ENCODE peak calls at places on chromosomes 16 and 17, in eight cellular contexts. One of them, this sample, is unnamed.
A peak's percentile ranks its signal among the peaks of the same experiment; 100 is the strongest.

GRCh38 chr16:71883193-71883848 is 661 bp downstream of the ZNF821 start:
- DNase-seq in PC-3: peak; percentile 30
- DNase-seq in activated CD4-positive, alpha-beta T cell treated with anti-CD3 and anti-CD28 coated beads, Interleukin-2, amount 10 ng/mL, durations not matched to agents 24 days and 14 days: peak; percentile 81
- DNase-seq in stimulated activated CD4-positive, alpha-beta T cell treated with anti-CD3 and anti-CD28 coated beads, Interleukin-12 subunit alpha, Interleukin-12 subunit beta, amount 100 ng/mL, for 4 hours: peak; percentile 62
- DNase-seq in NCI-H187: no peak
- DNase-seq in GM04503: no peak
- DNase-seq in activated naive CD8-positive, alpha-beta T cell treated with anti-CD3 and anti-CD28 coated beads, Interleukin-2, amount 50 U/mL, for 24 hours: peak; percentile 64
- DNase-seq in HCT116: no peak
- DNase-seq in this sample: no peak

GRCh38 chr16:73878616-73879015 is 418.0 kb upstream of the PSMD7 start:
- DNase-seq in PC-3: peak; percentile 62
- DNase-seq in activated CD4-positive, alpha-beta T cell treated with anti-CD3 and anti-CD28 coated beads, Interleukin-2, amount 10 ng/mL, durations not matched to agents 24 days and 14 days: no peak
- DNase-seq in stimulated activated CD4-positive, alpha-beta T cell treated with anti-CD3 and anti-CD28 coated beads, Interleukin-12 subunit alpha, Interleukin-12 subunit beta, amount 100 ng/mL, for 4 hours: no peak
- DNase-seq in NCI-H187: no peak
- DNase-seq in GM04503: peak; percentile 14
- DNase-seq in activated naive CD8-positive, alpha-beta T cell treated with anti-CD3 and anti-CD28 coated beads, Interleukin-2, amount 50 U/mL, for 24 hours: no peak
- DNase-seq in HCT116: peak; percentile 52
- DNase-seq in this sample: peak; percentile 21

GRCh38 chr16:88920618-88921602 is 54.5 kb upstream of the PABPN1L start:
- DNase-seq in PC-3: peak; percentile 37
- DNase-seq in activated CD4-positive, alpha-beta T cell treated with anti-CD3 and anti-CD28 coated beads, Interleukin-2, amount 10 ng/mL, durations not matched to agents 24 days and 14 days: peak; percentile 77
- DNase-seq in stimulated activated CD4-positive, alpha-beta T cell treated with anti-CD3 and anti-CD28 coated beads, Interleukin-12 subunit alpha, Interleukin-12 subunit beta, amount 100 ng/mL, for 4 hours: no peak
- DNase-seq in NCI-H187: no peak
- DNase-seq in GM04503: peak; percentile 13
- DNase-seq in activated naive CD8-positive, alpha-beta T cell treated with anti-CD3 and anti-CD28 coated beads, Interleukin-2, amount 50 U/mL, for 24 hours: no peak
- DNase-seq in HCT116: no peak
- DNase-seq in this sample: no peak

GRCh38 chr17:74616696-74617095 is 6.8 kb downstream of the CD300E start:
- DNase-seq in PC-3: no peak
- DNase-seq in activated CD4-positive, alpha-beta T cell treated with anti-CD3 and anti-CD28 coated beads, Interleukin-2, amount 10 ng/mL, durations not matched to agents 24 days and 14 days: no peak
- DNase-seq in stimulated activated CD4-positive, alpha-beta T cell treated with anti-CD3 and anti-CD28 coated beads, Interleukin-12 subunit alpha, Interleukin-12 subunit beta, amount 100 ng/mL, for 4 hours: no peak
- DNase-seq in NCI-H187: no peak
- DNase-seq in GM04503: no peak
- DNase-seq in activated naive CD8-positive, alpha-beta T cell treated with anti-CD3 and anti-CD28 coated beads, Interleukin-2, amount 50 U/mL, for 24 hours: no peak
- DNase-seq in HCT116: no peak
- DNase-seq in this sample: no peak

GRCh38 chr17:17837966-17838962 is 1.5 kb upstream of the SREBF1 start:
- DNase-seq in PC-3: peak; percentile 86
- DNase-seq in activated CD4-positive, alpha-beta T cell treated with anti-CD3 and anti-CD28 coated beads, Interleukin-2, amount 10 ng/mL, durations not matched to agents 24 days and 14 days: peak; percentile 75
- DNase-seq in stimulated activated CD4-positive, alpha-beta T cell treated with anti-CD3 and anti-CD28 coated beads, Interleukin-12 subunit alpha, Interleukin-12 subunit beta, amount 100 ng/mL, for 4 hours: no peak
- DNase-seq in NCI-H187: no peak
- DNase-seq in GM04503: no peak
- DNase-seq in activated naive CD8-positive, alpha-beta T cell treated with anti-CD3 and anti-CD28 coated beads, Interleukin-2, amount 50 U/mL, for 24 hours: no peak
- DNase-seq in HCT116: peak; percentile 75
- DNase-seq in this sample: no peak

GRCh38 chr17:67386965-67387551 is 10.0 kb downstream of the PITPNC1 start:
- DNase-seq in PC-3: peak; percentile 74
- DNase-seq in activated CD4-positive, alpha-beta T cell treated with anti-CD3 and anti-CD28 coated beads, Interleukin-2, amount 10 ng/mL, durations not matched to agents 24 days and 14 days: peak; percentile 90
- DNase-seq in stimulated activated CD4-positive, alpha-beta T cell treated with anti-CD3 and anti-CD28 coated beads, Interleukin-12 subunit alpha, Interleukin-12 subunit beta, amount 100 ng/mL, for 4 hours: peak; percentile 75
- DNase-seq in NCI-H187: peak; percentile 39
- DNase-seq in GM04503: no peak
- DNase-seq in activated naive CD8-positive, alpha-beta T cell treated with anti-CD3 and anti-CD28 coated beads, Interleukin-2, amount 50 U/mL, for 24 hours: peak; percentile 85
- DNase-seq in HCT116: peak; percentile 64
- DNase-seq in this sample: no peak

GRCh38 chr16:13909872-13910303 is 10.1 kb upstream of the ERCC4 start:
- DNase-seq in PC-3: peak; percentile 23
- DNase-seq in activated CD4-positive, alpha-beta T cell treated with anti-CD3 and anti-CD28 coated beads, Interleukin-2, amount 10 ng/mL, durations not matched to agents 24 days and 14 days: no peak
- DNase-seq in stimulated activated CD4-positive, alpha-beta T cell treated with anti-CD3 and anti-CD28 coated beads, Interleukin-12 subunit alpha, Interleukin-12 subunit beta, amount 100 ng/mL, for 4 hours: no peak
- DNase-seq in NCI-H187: no peak
- DNase-seq in GM04503: peak; percentile 35
- DNase-seq in activated naive CD8-positive, alpha-beta T cell treated with anti-CD3 and anti-CD28 coated beads, Interleukin-2, amount 50 U/mL, for 24 hours: no peak
- DNase-seq in HCT116: no peak
- DNase-seq in this sample: no peak

GRCh38 chr17:9971991-9972390 is 66.9 kb upstream of the RCVRN start:
- DNase-seq in PC-3: peak; percentile 7
- DNase-seq in activated CD4-positive, alpha-beta T cell treated with anti-CD3 and anti-CD28 coated beads, Interleukin-2, amount 10 ng/mL, durations not matched to agents 24 days and 14 days: no peak
- DNase-seq in stimulated activated CD4-positive, alpha-beta T cell treated with anti-CD3 and anti-CD28 coated beads, Interleukin-12 subunit alpha, Interleukin-12 subunit beta, amount 100 ng/mL, for 4 hours: no peak
- DNase-seq in NCI-H187: no peak
- DNase-seq in GM04503: peak; percentile 16
- DNase-seq in activated naive CD8-positive, alpha-beta T cell treated with anti-CD3 and anti-CD28 coated beads, Interleukin-2, amount 50 U/mL, for 24 hours: no peak
- DNase-seq in HCT116: no peak
- DNase-seq in this sample: no peak

GRCh38 chr17:80696456-80696855 is 151.8 kb downstream of the RPTOR start:
- DNase-seq in PC-3: no peak
- DNase-seq in activated CD4-positive, alpha-beta T cell treated with anti-CD3 and anti-CD28 coated beads, Interleukin-2, amount 10 ng/mL, durations not matched to agents 24 days and 14 days: no peak
- DNase-seq in stimulated activated CD4-positive, alpha-beta T cell treated with anti-CD3 and anti-CD28 coated beads, Interleukin-12 subunit alpha, Interleukin-12 subunit beta, amount 100 ng/mL, for 4 hours: no peak
- DNase-seq in NCI-H187: no peak
- DNase-seq in GM04503: no peak
- DNase-seq in activated naive CD8-positive, alpha-beta T cell treated with anti-CD3 and anti-CD28 coated beads, Interleukin-2, amount 50 U/mL, for 24 hours: no peak
- DNase-seq in HCT116: no peak
- DNase-seq in this sample: no peak

GRCh38 chr17:82866521-82867214 is 26.8 kb upstream of the ZNF750 start:
- DNase-seq in PC-3: no peak
- DNase-seq in activated CD4-positive, alpha-beta T cell treated with anti-CD3 and anti-CD28 coated beads, Interleukin-2, amount 10 ng/mL, durations not matched to agents 24 days and 14 days: no peak
- DNase-seq in stimulated activated CD4-positive, alpha-beta T cell treated with anti-CD3 and anti-CD28 coated beads, Interleukin-12 subunit alpha, Interleukin-12 subunit beta, amount 100 ng/mL, for 4 hours: no peak
- DNase-seq in NCI-H187: no peak
- DNase-seq in GM04503: no peak
- DNase-seq in activated naive CD8-positive, alpha-beta T cell treated with anti-CD3 and anti-CD28 coated beads, Interleukin-2, amount 50 U/mL, for 24 hours: no peak
- DNase-seq in HCT116: no peak
- DNase-seq in this sample: no peak

GRCh38 chr16:35102780-35103403 is 1643.5 kb downstream of the TP53TG3F start:
- DNase-seq in PC-3: no peak
- DNase-seq in activated CD4-positive, alpha-beta T cell treated with anti-CD3 and anti-CD28 coated beads, Interleukin-2, amount 10 ng/mL, durations not matched to agents 24 days and 14 days: no peak
- DNase-seq in stimulated activated CD4-positive, alpha-beta T cell treated with anti-CD3 and anti-CD28 coated beads, Interleukin-12 subunit alpha, Interleukin-12 subunit beta, amount 100 ng/mL, for 4 hours: no peak
- DNase-seq in NCI-H187: no peak
- DNase-seq in GM04503: no peak
- DNase-seq in activated naive CD8-positive, alpha-beta T cell treated with anti-CD3 and anti-CD28 coated beads, Interleukin-2, amount 50 U/mL, for 24 hours: no peak
- DNase-seq in HCT116: no peak
- DNase-seq in this sample: no peak

GRCh38 chr17:14494161-14494560 is 193.3 kb downstream of the HS3ST3B1 start:
- DNase-seq in PC-3: no peak
- DNase-seq in activated CD4-positive, alpha-beta T cell treated with anti-CD3 and anti-CD28 coated beads, Interleukin-2, amount 10 ng/mL, durations not matched to agents 24 days and 14 days: no peak
- DNase-seq in stimulated activated CD4-positive, alpha-beta T cell treated with anti-CD3 and anti-CD28 coated beads, Interleukin-12 subunit alpha, Interleukin-12 subunit beta, amount 100 ng/mL, for 4 hours: no peak
- DNase-seq in NCI-H187: no peak
- DNase-seq in GM04503: no peak
- DNase-seq in activated naive CD8-positive, alpha-beta T cell treated with anti-CD3 and anti-CD28 coated beads, Interleukin-2, amount 50 U/mL, for 24 hours: no peak
- DNase-seq in HCT116: no peak
- DNase-seq in this sample: no peak

GRCh38 chr17:81868674-81869220 is 2.4 kb downstream of the ARHGDIA start:
- DNase-seq in PC-3: peak; percentile 86
- DNase-seq in activated CD4-positive, alpha-beta T cell treated with anti-CD3 and anti-CD28 coated beads, Interleukin-2, amount 10 ng/mL, durations not matched to agents 24 days and 14 days: no peak
- DNase-seq in stimulated activated CD4-positive, alpha-beta T cell treated with anti-CD3 and anti-CD28 coated beads, Interleukin-12 subunit alpha, Interleukin-12 subunit beta, amount 100 ng/mL, for 4 hours: peak; percentile 25
- DNase-seq in NCI-H187: no peak
- DNase-seq in GM04503: no peak
- DNase-seq in activated naive CD8-positive, alpha-beta T cell treated with anti-CD3 and anti-CD28 coated beads, Interleukin-2, amount 50 U/mL, for 24 hours: no peak
- DNase-seq in HCT116: peak; percentile 84
- DNase-seq in this sample: no peak

This sample was measured in DMS79.